ENCODE peak calls at places on chromosomes 3 and 15, in four cellular contexts. T, M, F and O are unnamed samples.

GRCh38 chr3:172709776-172710708 is 825 bp downstream of the NCEH1 start:
- DNase-seq in F (peak), T (no peak), M (peak), O (peak)

GRCh38 chr15:22917556-22917955 is 62.6 kb downstream of the CYFIP1 start:
- DNase-seq in T (no peak), F (no peak), M (no peak), O (no peak)

GRCh38 chr15:74626752-74627692 is 11.4 kb downstream of the CLK3 start:
- DNase-seq in M (no peak), F (no peak), T (no peak), O (no peak)

GRCh38 chr15:40266828-40267304 is 16.0 kb downstream of the ANKRD63 start:
- DNase-seq in M (no peak), T (no peak), F (peak), O (peak)

GRCh38 chr3:112925560-112925959 is 49.3 kb downstream of the CD200R1 start:
- DNase-seq in T (no peak), M (no peak), F (no peak), O (no peak)

GRCh38 chr15:34158355-34158754 is 51.5 kb downstream of the KATNBL1 start:
- DNase-seq in M (no peak), F (no peak), T (no peak), O (no peak)

GRCh38 chr3:124084398-124084881 is 92.5 kb upstream of the ROPN1 start:
- DNase-seq in F (peak), M (no peak), T (peak), O (no peak)

GRCh38 chr15:69979269-69979668 is 118.4 kb downstream of the TLE3 start:
- DNase-seq in T (no peak), M (no peak), F (no peak), O (peak)

GRCh38 chr15:95958417-95958816 is 372.1 kb upstream of the NR2F2 start:
- DNase-seq in F (no peak), T (no peak), M (no peak), O (no peak)

GRCh38 chr15:33735637-33736247 is 232.6 kb upstream of the CHRM5 start:
- DNase-seq in M (no peak), T (no peak), F (peak), O (peak)

GRCh38 chr3:186270711-186271110 is 91.3 kb downstream of the DGKG start:
- DNase-seq in M (no peak), F (no peak), T (no peak), O (no peak)

GRCh38 chr15:77791994-77792393 is 159.3 kb upstream of the LINGO1 start:
- DNase-seq in T (no peak), F (no peak), M (no peak), O (no peak)

GRCh38 chr15:83066034-83066760 is 855 bp downstream of the BTBD1 start:
- DNase-seq in M (no peak), F (peak), T (no peak), O (no peak)

GRCh38 chr3:52077900-52078299 is 21.5 kb upstream of the DUSP7 start:
- DNase-seq in F (no peak), T (no peak), M (no peak), O (no peak)

GRCh38 chr15:85408270-85408746 is 27.9 kb downstream of the AKAP13 start:
- DNase-seq in T (no peak), F (no peak), M (no peak), O (no peak)